ENCODE peak calls at places on chromosome 13, in eight cellular contexts. E is Peyer's patch; M is activated CD4-positive, alpha-beta T cell treated with anti-CD3 and anti-CD28 coated beads, Interleukin-2, amount 50 U/mL, for 24 hours; X is globus pallidus; G is CD4-positive, CD25-positive, alpha-beta regulatory T cell; S is GM13976; K is SHP77; I is GM12878. F is an unnamed sample.

GRCh38 chr13:20101467-20102316 is 59.2 kb downstream of the GJA3 start:
- DNase-seq in G (no peak), S (no peak), E (no peak), M (no peak), X (no peak), K (peak; percentile 26), I (no peak), F (no peak)

GRCh38 chr13:75787249-75787940 is 151.3 kb downstream of the LMO7 start:
- DNase-seq in I (no peak), E (no peak), X (no peak), M (no peak), S (no peak), K (no peak), G (no peak), F (no peak)

GRCh38 chr13:78201411-78201810 is 282.8 kb upstream of the EDNRB start:
- DNase-seq in E (no peak), X (no peak), G (no peak), I (peak; percentile 64), S (peak; percentile 34), K (no peak), M (no peak), F (no peak)

GRCh38 chr13:95596701-95597100 is 44.2 kb downstream of the CLDN10 start:
- DNase-seq in E (no peak), K (no peak), G (no peak), M (no peak), X (no peak), I (no peak), S (no peak), F (no peak)

GRCh38 chr13:112690242-112690943 is 555 bp downstream of the ATP11A start:
- DNase-seq in M (no peak), K (peak; percentile 68), G (peak; percentile 47), S (peak; percentile 64), I (no peak), E (peak; percentile 67), X (peak; percentile 19), F (peak; percentile 22)

GRCh38 chr13:76816394-76816793 is 69.8 kb downstream of the KCTD12 start:
- DNase-seq in G (no peak), E (no peak), K (peak; percentile 87), S (no peak), X (no peak), I (no peak), M (no peak), F (no peak)

GRCh38 chr13:39132286-39132685 is 94.0 kb downstream of the NHLRC3 start:
- DNase-seq in S (no peak), X (no peak), E (no peak), M (no peak), K (no peak), G (no peak), I (no peak), F (no peak)

GRCh38 chr13:113970810-113971470 is 2.9 kb downstream of the C13orf46 start:
- DNase-seq in I (no peak), G (no peak), E (no peak), K (no peak), M (no peak), S (no peak), X (no peak), F (no peak)

GRCh38 chr13:112117258-112117954 is 50.5 kb downstream of the SOX1 start:
- DNase-seq in E (no peak), X (no peak), I (no peak), M (no peak), S (no peak), G (no peak), K (no peak), F (no peak)

GRCh38 chr13:92413452-92413851 is 813.2 kb upstream of the GPC6 start:
- DNase-seq in X (no peak), S (no peak), M (no peak), K (no peak), E (no peak), I (no peak), G (no peak), F (no peak)

GRCh38 chr13:22915442-22916082 is 265.2 kb upstream of the SGCG start:
- DNase-seq in E (no peak), M (no peak), I (no peak), X (no peak), G (no peak), K (no peak), S (peak; percentile 33), F (peak; percentile 35)

GRCh38 chr13:78102121-78102677 is 183.6 kb upstream of the EDNRB start:
- DNase-seq in E (no peak), G (no peak), X (no peak), K (no peak), S (peak; percentile 32), M (no peak), I (peak; percentile 5), F (no peak)

GRCh38 chr13:97460004-97460756 is 26.2 kb downstream of the RAP2A start:
- DNase-seq in G (no peak), S (peak; percentile 46), M (no peak), K (no peak), I (peak; percentile 91), E (no peak), X (no peak), F (no peak)

GRCh38 chr13:33367931-33368330 is 82.4 kb upstream of the STARD13 start:
- DNase-seq in I (peak; percentile 23), K (no peak), M (no peak), E (no peak), X (no peak), S (no peak), G (no peak), F (no peak)

GRCh38 chr13:110470272-110471009 is 91.1 kb downstream of the RAB20 start:
- DNase-seq in G (no peak), X (no peak), I (no peak), E (no peak), M (no peak), K (no peak), S (no peak), F (no peak)

GRCh38 chr13:109955598-109955997 is 169.2 kb upstream of the IRS2 start:
- DNase-seq in M (no peak), K (no peak), I (no peak), X (no peak), E (no peak), S (no peak), G (no peak), F (no peak)

GRCh38 chr13:47146136-47146535 is 249.3 kb upstream of the HTR2A start:
- DNase-seq in K (no peak), S (no peak), G (no peak), E (no peak), X (no peak), M (no peak), I (no peak), F (no peak)

GRCh38 chr13:113006660-113007059 is 37.6 kb downstream of the MCF2L start:
- DNase-seq in E (no peak), G (no peak), I (no peak), S (no peak), M (no peak), X (no peak), K (no peak), F (no peak)

GRCh38 chr13:99434258-99434788 is 66.9 kb upstream of the TM9SF2 start:
- DNase-seq in I (no peak), K (no peak), S (no peak), M (peak; percentile 69), X (no peak), G (peak; percentile 81), E (no peak), F (no peak)

GRCh38 chr13:78228211-78228610 is 309.6 kb upstream of the EDNRB start:
- DNase-seq in K (no peak), S (no peak), G (no peak), X (no peak), E (no peak), I (no peak), M (no peak), F (no peak)

GRCh38 chr13:30303269-30303668 is 4.1 kb downstream of the KATNAL1 start:
- DNase-seq in G (no peak), M (no peak), I (no peak), X (no peak), K (no peak), E (no peak), S (no peak), F (no peak)

GRCh38 chr13:30654430-30654829 is 36.7 kb downstream of the USPL1 start:
- DNase-seq in E (no peak), X (no peak), M (no peak), S (no peak), G (peak; percentile 55), K (no peak), I (no peak), F (no peak)

GRCh38 chr13:75803175-75803611 is 167.1 kb downstream of the LMO7 start:
- DNase-seq in I (no peak), S (no peak), X (no peak), E (no peak), M (no peak), G (peak; percentile 48), K (peak; percentile 2), F (no peak)

GRCh38 chr13:47708386-47708785 is 292.7 kb downstream of the SUCLA2 start:
- DNase-seq in E (no peak), I (no peak), K (no peak), G (no peak), X (no peak), S (no peak), M (no peak), F (no peak)

GRCh38 chr13:53622431-53622830 is 593.8 kb downstream of the OLFM4 start:
- DNase-seq in E (no peak), S (no peak), M (no peak), I (no peak), G (no peak), K (no peak), X (no peak), F (no peak)

GRCh38 chr13:94210826-94211225 is 268.7 kb downstream of the DCT start:
- DNase-seq in G (no peak), X (no peak), E (no peak), M (no peak), K (no peak), I (no peak), S (peak; percentile 16), F (peak; percentile 51)

GRCh38 chr13:27919299-27919933 is 384 bp upstream of the PDX1 start:
- DNase-seq in E (peak; percentile 68), I (no peak), S (no peak), G (no peak), K (peak; percentile 86), M (no peak), X (peak; percentile 4), F (no peak)

GRCh38 chr13:42041017-42041683 is 7.3 kb upstream of the DGKH start:
- DNase-seq in S (peak; percentile 62), E (peak; percentile 81), G (peak; percentile 55), M (peak; percentile 24), I (peak; percentile 11), K (peak; percentile 26), X (peak; percentile 37), F (peak; percentile 40)

GRCh38 chr13:107365466-107366215 is 797.7 kb upstream of the ARGLU1 start:
- DNase-seq in G (no peak), E (no peak), M (no peak), K (no peak), I (no peak), X (no peak), S (no peak), F (no peak)

GRCh38 chr13:34884366-34884765 is 57.7 kb upstream of the NBEA start:
- DNase-seq in S (no peak), I (no peak), K (no peak), G (no peak), X (no peak), M (no peak), E (no peak), F (no peak)

F was measured in HEK293T.